ENCODE peak calls at places on chromosomes 5 and 9, in ten cellular contexts. K is neural crest cell; L is activated T-cell treated with anti-CD3 and anti-CD28 coated beads for 1 hour; A is NCI-H226; W is RPMI8226; V is substantia nigra; J is MCF 10A; M is stimulated activated CD8-positive, alpha-beta memory T cell treated with anti-CD3 and anti-CD28 coated beads, Interleukin-7, amount 100 ng/mL, for 24 hours; Q is stimulated activated CD4-positive, alpha-beta T cell treated with anti-CD3 and anti-CD28 coated beads, Interleukin-12 subunit alpha, Interleukin-12 subunit beta, amount 100 ng/mL, for 24 hours; T is iPS DF 6.9. C is an unnamed sample.

GRCh38 chr9:117917873-117918272 is 213.7 kb downstream of the TLR4 start:
- DNase-seq in Q (no peak), V (no peak), A (no peak), W (no peak), K (no peak), T (no peak), J (peak; percentile 25), M (no peak), L (no peak), C (no peak)

GRCh38 chr5:113059232-113059805 is 82.7 kb downstream of the DCP2 start:
- DNase-seq in V (no peak), L (no peak), T (no peak), J (no peak), K (no peak), A (peak; percentile 28), M (no peak), Q (no peak), W (no peak), C (no peak)

GRCh38 chr9:96766199-96766598 is 11.7 kb downstream of the ZNF510 start:
- DNase-seq in Q (no peak), A (no peak), M (no peak), W (no peak), J (no peak), T (no peak), L (no peak), K (no peak), V (no peak), C (no peak)

GRCh38 chr5:50763356-50763755 is 96.9 kb downstream of the PARP8 start:
- DNase-seq in K (no peak), T (no peak), M (no peak), V (no peak), L (no peak), Q (no peak), J (no peak), A (no peak), W (no peak), C (no peak)

GRCh38 chr9:114355821-114356220 is 26.2 kb downstream of the ORM2 start:
- DNase-seq in Q (no peak), V (no peak), M (no peak), J (no peak), L (no peak), K (no peak), A (no peak), W (no peak), T (no peak), C (no peak)

GRCh38 chr9:15354713-15355112 is 47.7 kb upstream of the TTC39B start:
- DNase-seq in K (no peak), V (no peak), M (no peak), J (no peak), L (no peak), T (no peak), A (no peak), W (no peak), Q (no peak), C (no peak)

GRCh38 chr9:73847536-73847935 is 649.6 kb upstream of the RORB start:
- DNase-seq in M (no peak), K (no peak), Q (no peak), W (no peak), L (no peak), T (no peak), J (no peak), A (no peak), V (no peak), C (no peak)

GRCh38 chr9:98873535-98874432 is 66.3 kb downstream of the GALNT12 start:
- DNase-seq in K (no peak), L (no peak), Q (no peak), T (no peak), A (peak; percentile 74), W (peak; percentile 35), M (no peak), V (no peak), J (peak; percentile 74), C (no peak)

GRCh38 chr5:138536665-138537315 is 6.2 kb downstream of the ETF1 start:
- DNase-seq in K (no peak), T (no peak), A (no peak), M (no peak), J (no peak), L (no peak), V (no peak), W (no peak), Q (no peak), C (no peak)

GRCh38 chr5:148397968-148398595 is 14.3 kb downstream of the FBXO38 start:
- DNase-seq in T (peak; percentile 61), J (peak; percentile 77), L (no peak), V (no peak), M (no peak), A (peak; percentile 43), K (no peak), Q (no peak), W (no peak), C (no peak)

GRCh38 chr9:3873818-3874217 is 348.0 kb upstream of the RFX3 start:
- DNase-seq in K (no peak), J (peak; percentile 28), V (no peak), W (no peak), Q (no peak), T (no peak), M (no peak), A (peak; percentile 31), L (no peak), C (no peak)

GRCh38 chr5:6401410-6401809 is 23.1 kb upstream of the MED10 start:
- DNase-seq in J (peak; percentile 37), V (no peak), M (no peak), T (no peak), A (no peak), L (no peak), W (no peak), Q (no peak), K (no peak), C (no peak)

GRCh38 chr9:137793196-137793841 is 84.3 kb upstream of the CACNA1B start:
- DNase-seq in K (no peak), A (no peak), T (no peak), M (no peak), Q (no peak), L (no peak), V (peak; percentile 13), J (no peak), W (no peak), C (no peak)

GRCh38 chr9:133806623-133807010 is 68.5 kb upstream of the SARDH start:
- DNase-seq in L (no peak), V (no peak), A (no peak), K (no peak), M (no peak), T (no peak), Q (no peak), W (no peak), J (no peak), C (no peak)

GRCh38 chr9:93622725-93623124 is 46.3 kb downstream of the PHF2 start:
- DNase-seq in J (no peak), K (no peak), T (no peak), V (no peak), M (no peak), L (no peak), W (no peak), A (no peak), Q (no peak), C (no peak)

GRCh38 chr5:80963966-80964481 is 3.9 kb downstream of the RASGRF2 start:
- DNase-seq in L (no peak), J (no peak), T (no peak), Q (no peak), W (no peak), V (no peak), A (peak; percentile 45), K (no peak), M (no peak), C (no peak)

GRCh38 chr5:35675392-35675791 is 57.7 kb downstream of the SPEF2 start:
- DNase-seq in J (no peak), K (no peak), V (no peak), M (no peak), L (no peak), W (no peak), A (no peak), Q (no peak), T (no peak), C (no peak)

GRCh38 chr5:110969502-110969901 is 102.0 kb upstream of the TSLP start:
- DNase-seq in L (no peak), M (no peak), Q (no peak), V (no peak), K (no peak), J (no peak), T (no peak), W (no peak), A (no peak), C (no peak)

GRCh38 chr5:146073239-146073900 is 32.0 kb downstream of the PLAC8L1 start:
- DNase-seq in M (no peak), L (no peak), T (no peak), A (no peak), J (no peak), K (no peak), V (no peak), W (no peak), Q (no peak), C (no peak)

GRCh38 chr5:151480859-151481258 is 33.5 kb downstream of the SLC36A1 start:
- DNase-seq in J (no peak), V (no peak), L (no peak), K (no peak), Q (no peak), M (no peak), A (no peak), W (no peak), T (no peak), C (no peak)

GRCh38 chr9:120291050-120291449 is 288.9 kb downstream of the CDK5RAP2 start:
- DNase-seq in T (no peak), L (no peak), A (no peak), V (no peak), K (no peak), J (no peak), Q (no peak), W (no peak), M (no peak), C (no peak)

GRCh38 chr9:13269589-13270452 is 9.7 kb downstream of the MPDZ start:
- DNase-seq in W (no peak), K (no peak), M (no peak), L (no peak), J (no peak), Q (no peak), A (peak; percentile 47), V (no peak), T (no peak), C (no peak)

GRCh38 chr5:66170196-66170919 is 26.3 kb downstream of the SREK1 start:
- DNase-seq in V (no peak), J (no peak), K (no peak), M (no peak), L (no peak), A (no peak), Q (no peak), T (no peak), W (no peak), C (no peak)

GRCh38 chr5:33166522-33166921 is 274.2 kb upstream of the TARS1 start:
- DNase-seq in M (no peak), T (no peak), J (no peak), Q (no peak), K (no peak), V (no peak), A (no peak), L (no peak), W (no peak), C (no peak)

GRCh38 chr9:128809831-128810230 is 8.5 kb upstream of the ENDOG start:
- DNase-seq in M (no peak), V (no peak), K (no peak), T (no peak), Q (no peak), W (no peak), L (no peak), J (no peak), A (no peak), C (no peak)

GRCh38 chr5:39205550-39205949 is 13.8 kb downstream of the FYB1 start:
- DNase-seq in W (no peak), V (no peak), J (no peak), Q (no peak), T (no peak), A (no peak), K (no peak), M (no peak), L (no peak), C (no peak)

GRCh38 chr9:138053321-138053868 is 175.8 kb downstream of the CACNA1B start:
- DNase-seq in M (no peak), Q (peak; percentile 3), K (no peak), A (no peak), J (no peak), L (no peak), T (no peak), W (no peak), V (no peak), C (no peak)

GRCh38 chr9:19485193-19485592 is 76.4 kb downstream of the ACER2 start:
- DNase-seq in Q (no peak), V (no peak), A (no peak), M (no peak), L (no peak), K (no peak), J (peak; percentile 34), T (no peak), W (no peak), C (no peak)

C was measured in GM12864.